ENCODE peak calls at places on chromosomes 7 and 10, in six cellular contexts. One of them, this sample, is unnamed.
A peak's percentile ranks its signal among the peaks of the same experiment; 100 is the strongest.

GRCh38 chr7:151687523-151688235 is 168.0 kb upstream of the RHEB start:
- DNase-seq in choroid plexus epithelial cell: peak; percentile 94
- DNase-seq in MM.1S: no peak
- DNase-seq in stomach: peak; percentile 72
- DNase-seq in body of pancreas: peak; percentile 60
- DNase-seq in CD4-positive, alpha-beta T cell: no peak
- DNase-seq in this sample: no peak

GRCh38 chr7:22563621-22564241 is 63.7 kb upstream of the STEAP1B start:
- DNase-seq in body of pancreas: no peak
- DNase-seq in CD4-positive, alpha-beta T cell: no peak
- DNase-seq in MM.1S: no peak
- DNase-seq in stomach: no peak
- DNase-seq in choroid plexus epithelial cell: no peak
- DNase-seq in this sample: no peak

GRCh38 chr7:47449810-47450586 is 131.9 kb downstream of the TNS3 start:
- DNase-seq in body of pancreas: no peak
- DNase-seq in stomach: no peak
- DNase-seq in MM.1S: no peak
- DNase-seq in choroid plexus epithelial cell: peak; percentile 73
- DNase-seq in CD4-positive, alpha-beta T cell: no peak
- DNase-seq in this sample: no peak

GRCh38 chr10:4671451-4672145 is 154.4 kb upstream of the AKR1E2 start:
- DNase-seq in CD4-positive, alpha-beta T cell: no peak
- DNase-seq in body of pancreas: no peak
- DNase-seq in choroid plexus epithelial cell: no peak
- DNase-seq in stomach: no peak
- DNase-seq in MM.1S: no peak
- DNase-seq in this sample: no peak

GRCh38 chr7:101426303-101427011 is 63.8 kb downstream of the COL26A1 start:
- DNase-seq in MM.1S: no peak
- DNase-seq in stomach: no peak
- DNase-seq in CD4-positive, alpha-beta T cell: no peak
- DNase-seq in body of pancreas: no peak
- DNase-seq in choroid plexus epithelial cell: no peak
- DNase-seq in this sample: no peak

GRCh38 chr7:26397786-26398435 is 106.2 kb downstream of the SNX10 start:
- DNase-seq in CD4-positive, alpha-beta T cell: no peak
- DNase-seq in MM.1S: peak; percentile 38
- DNase-seq in stomach: no peak
- DNase-seq in body of pancreas: peak; percentile 37
- DNase-seq in choroid plexus epithelial cell: no peak
- DNase-seq in this sample: no peak

GRCh38 chr7:134460000-134460399 is 1.1 kb upstream of the AKR1B1 start:
- DNase-seq in choroid plexus epithelial cell: peak; percentile 59
- DNase-seq in CD4-positive, alpha-beta T cell: no peak
- DNase-seq in stomach: no peak
- DNase-seq in body of pancreas: no peak
- DNase-seq in MM.1S: no peak
- DNase-seq in this sample: no peak

GRCh38 chr10:124262249-124262865 is 156.4 kb downstream of the OAT start:
- DNase-seq in body of pancreas: no peak
- DNase-seq in stomach: no peak
- DNase-seq in choroid plexus epithelial cell: no peak
- DNase-seq in MM.1S: no peak
- DNase-seq in CD4-positive, alpha-beta T cell: no peak
- DNase-seq in this sample: no peak

GRCh38 chr10:29435809-29436501 is 147.1 kb downstream of the LYZL1 start:
- DNase-seq in MM.1S: no peak
- DNase-seq in body of pancreas: no peak
- DNase-seq in stomach: no peak
- DNase-seq in choroid plexus epithelial cell: peak; percentile 30
- DNase-seq in CD4-positive, alpha-beta T cell: no peak
- DNase-seq in this sample: no peak

GRCh38 chr7:42198296-42198695 is 38.7 kb downstream of the GLI3 start:
- DNase-seq in body of pancreas: no peak
- DNase-seq in CD4-positive, alpha-beta T cell: no peak
- DNase-seq in choroid plexus epithelial cell: no peak
- DNase-seq in MM.1S: no peak
- DNase-seq in stomach: no peak
- DNase-seq in this sample: no peak

GRCh38 chr10:120423350-120424197 is 33.5 kb upstream of the PLPP4 start:
- DNase-seq in stomach: peak; percentile 53
- DNase-seq in CD4-positive, alpha-beta T cell: no peak
- DNase-seq in body of pancreas: peak; percentile 44
- DNase-seq in MM.1S: peak; percentile 49
- DNase-seq in choroid plexus epithelial cell: peak; percentile 81
- DNase-seq in this sample: peak; percentile 29

GRCh38 chr7:77504951-77505350 is 32.1 kb upstream of the PTPN12 start:
- DNase-seq in choroid plexus epithelial cell: no peak
- DNase-seq in MM.1S: no peak
- DNase-seq in CD4-positive, alpha-beta T cell: no peak
- DNase-seq in body of pancreas: no peak
- DNase-seq in stomach: no peak
- DNase-seq in this sample: no peak

GRCh38 chr10:43038783-43039628 is 37.9 kb upstream of the RET start:
- DNase-seq in CD4-positive, alpha-beta T cell: no peak
- DNase-seq in body of pancreas: no peak
- DNase-seq in stomach: no peak
- DNase-seq in MM.1S: no peak
- DNase-seq in choroid plexus epithelial cell: no peak
- DNase-seq in this sample: no peak

GRCh38 chr7:94877731-94878670 is 29.4 kb upstream of the PPP1R9A start:
- DNase-seq in body of pancreas: no peak
- DNase-seq in stomach: no peak
- DNase-seq in choroid plexus epithelial cell: no peak
- DNase-seq in MM.1S: no peak
- DNase-seq in CD4-positive, alpha-beta T cell: no peak
- DNase-seq in this sample: no peak

GRCh38 chr10:85532821-85533220 is 833.8 kb downstream of the GRID1 start:
- DNase-seq in stomach: no peak
- DNase-seq in MM.1S: no peak
- DNase-seq in CD4-positive, alpha-beta T cell: no peak
- DNase-seq in body of pancreas: no peak
- DNase-seq in choroid plexus epithelial cell: no peak
- DNase-seq in this sample: no peak

GRCh38 chr7:142508251-142508650 is 241.0 kb upstream of the PRSS1 start:
- DNase-seq in MM.1S: no peak
- DNase-seq in choroid plexus epithelial cell: peak; percentile 19
- DNase-seq in body of pancreas: no peak
- DNase-seq in CD4-positive, alpha-beta T cell: no peak
- DNase-seq in stomach: peak; percentile 42
- DNase-seq in this sample: no peak

GRCh38 chr7:89401099-89401498 is 605.6 kb upstream of the TEX47 start:
- DNase-seq in CD4-positive, alpha-beta T cell: no peak
- DNase-seq in MM.1S: no peak
- DNase-seq in body of pancreas: no peak
- DNase-seq in choroid plexus epithelial cell: no peak
- DNase-seq in stomach: no peak
- DNase-seq in this sample: no peak

GRCh38 chr10:13686331-13686752 is 99.6 kb downstream of the PRPF18 start:
- DNase-seq in body of pancreas: no peak
- DNase-seq in CD4-positive, alpha-beta T cell: no peak
- DNase-seq in MM.1S: no peak
- DNase-seq in stomach: no peak
- DNase-seq in choroid plexus epithelial cell: no peak
- DNase-seq in this sample: no peak

GRCh38 chr10:122525788-122526187 is 34.8 kb upstream of the DMBT1 start:
- DNase-seq in CD4-positive, alpha-beta T cell: no peak
- DNase-seq in body of pancreas: no peak
- DNase-seq in choroid plexus epithelial cell: peak; percentile 9
- DNase-seq in stomach: no peak
- DNase-seq in MM.1S: no peak
- DNase-seq in this sample: no peak

GRCh38 chr10:15427836-15428414 is 56.8 kb upstream of the FAM171A1 start:
- DNase-seq in choroid plexus epithelial cell: peak; percentile 80
- DNase-seq in CD4-positive, alpha-beta T cell: no peak
- DNase-seq in MM.1S: peak; percentile 31
- DNase-seq in body of pancreas: no peak
- DNase-seq in stomach: no peak
- DNase-seq in this sample: no peak

GRCh38 chr10:27223964-27224363 is 16.6 kb downstream of the ACBD5 start:
- DNase-seq in body of pancreas: peak; percentile 55
- DNase-seq in CD4-positive, alpha-beta T cell: peak; percentile 15
- DNase-seq in MM.1S: peak; percentile 61
- DNase-seq in stomach: peak; percentile 60
- DNase-seq in choroid plexus epithelial cell: peak; percentile 61
- DNase-seq in this sample: no peak

GRCh38 chr10:82282782-82283456 is 407.9 kb downstream of the NRG3 start:
- DNase-seq in CD4-positive, alpha-beta T cell: no peak
- DNase-seq in body of pancreas: no peak
- DNase-seq in stomach: no peak
- DNase-seq in MM.1S: no peak
- DNase-seq in choroid plexus epithelial cell: no peak
- DNase-seq in this sample: no peak

GRCh38 chr7:100089458-100090201 is 861 bp downstream of the COPS6 start:
- DNase-seq in stomach: no peak
- DNase-seq in MM.1S: no peak
- DNase-seq in choroid plexus epithelial cell: no peak
- DNase-seq in body of pancreas: no peak
- DNase-seq in CD4-positive, alpha-beta T cell: no peak
- DNase-seq in this sample: no peak

GRCh38 chr7:15219758-15220157 is 317.2 kb upstream of the DGKB start:
- DNase-seq in CD4-positive, alpha-beta T cell: no peak
- DNase-seq in body of pancreas: no peak
- DNase-seq in MM.1S: no peak
- DNase-seq in choroid plexus epithelial cell: no peak
- DNase-seq in stomach: no peak
- DNase-seq in this sample: no peak

GRCh38 chr10:483266-483665 is 206.2 kb downstream of the DIP2C start:
- DNase-seq in choroid plexus epithelial cell: no peak
- DNase-seq in MM.1S: no peak
- DNase-seq in body of pancreas: no peak
- DNase-seq in CD4-positive, alpha-beta T cell: no peak
- DNase-seq in stomach: no peak
- DNase-seq in this sample: no peak

GRCh38 chr7:136057509-136057908 is 80.3 kb upstream of the MTPN start:
- DNase-seq in choroid plexus epithelial cell: no peak
- DNase-seq in MM.1S: no peak
- DNase-seq in CD4-positive, alpha-beta T cell: no peak
- DNase-seq in stomach: no peak
- DNase-seq in body of pancreas: no peak
- DNase-seq in this sample: no peak
- TF ChIP-seq CTCF in choroid plexus epithelial cell: no peak
- TF ChIP-seq CTCF in MM.1S: no peak
- TF ChIP-seq CTCF in CD4-positive, alpha-beta T cell: no peak
- TF ChIP-seq CTCF in stomach: no peak
- TF ChIP-seq CTCF in body of pancreas: no peak
- TF ChIP-seq CTCF in this sample: no peak

GRCh38 chr7:155408657-155409586 is 49.0 kb upstream of the EN2 start:
- DNase-seq in CD4-positive, alpha-beta T cell: no peak
- DNase-seq in MM.1S: no peak
- DNase-seq in stomach: no peak
- DNase-seq in choroid plexus epithelial cell: peak; percentile 6
- DNase-seq in body of pancreas: no peak
- DNase-seq in this sample: peak; percentile 26

GRCh38 chr7:155407799-155408198 is 50.1 kb upstream of the EN2 start:
- DNase-seq in CD4-positive, alpha-beta T cell: no peak
- DNase-seq in stomach: no peak
- DNase-seq in MM.1S: no peak
- DNase-seq in choroid plexus epithelial cell: no peak
- DNase-seq in body of pancreas: no peak
- DNase-seq in this sample: no peak

GRCh38 chr7:155402941-155403340 is 55.0 kb upstream of the EN2 start:
- DNase-seq in CD4-positive, alpha-beta T cell: no peak
- DNase-seq in stomach: no peak
- DNase-seq in body of pancreas: no peak
- DNase-seq in MM.1S: no peak
- DNase-seq in choroid plexus epithelial cell: no peak
- DNase-seq in this sample: no peak

GRCh38 chr7:155404976-155405375 is 53.0 kb upstream of the EN2 start:
- DNase-seq in CD4-positive, alpha-beta T cell: no peak
- DNase-seq in stomach: no peak
- DNase-seq in body of pancreas: no peak
- DNase-seq in MM.1S: no peak
- DNase-seq in choroid plexus epithelial cell: no peak
- DNase-seq in this sample: no peak

GRCh38 chr7:155405399-155406318 is 52.3 kb upstream of the EN2 start:
- DNase-seq in CD4-positive, alpha-beta T cell: no peak
- DNase-seq in body of pancreas: no peak
- DNase-seq in MM.1S: no peak
- DNase-seq in choroid plexus epithelial cell: peak; percentile 16
- DNase-seq in stomach: no peak
- DNase-seq in this sample: peak; percentile 50
- TF ChIP-seq CTCF in CD4-positive, alpha-beta T cell: no peak
- TF ChIP-seq CTCF in body of pancreas: no peak
- TF ChIP-seq CTCF in MM.1S: no peak
- TF ChIP-seq CTCF in choroid plexus epithelial cell: peak; percentile 31
- TF ChIP-seq CTCF in stomach: no peak
- TF ChIP-seq CTCF in this sample: no peak

GRCh38 chr7:1239455-1240295 is 7.0 kb downstream of the UNCX start:
- DNase-seq in CD4-positive, alpha-beta T cell: no peak
- DNase-seq in choroid plexus epithelial cell: no peak
- DNase-seq in stomach: no peak
- DNase-seq in MM.1S: no peak
- DNase-seq in body of pancreas: no peak
- DNase-seq in this sample: no peak

GRCh38 chr7:1240296-1240820 is 7.7 kb downstream of the UNCX start:
- DNase-seq in stomach: no peak
- DNase-seq in MM.1S: no peak
- DNase-seq in choroid plexus epithelial cell: no peak
- DNase-seq in CD4-positive, alpha-beta T cell: no peak
- DNase-seq in body of pancreas: no peak
- DNase-seq in this sample: no peak

GRCh38 chr7:1236831-1237701 is 4.4 kb downstream of the UNCX start:
- DNase-seq in stomach: no peak
- DNase-seq in CD4-positive, alpha-beta T cell: no peak
- DNase-seq in choroid plexus epithelial cell: no peak
- DNase-seq in MM.1S: no peak
- DNase-seq in body of pancreas: no peak
- DNase-seq in this sample: no peak

GRCh38 chr7:1237704-1238255 is 5.1 kb downstream of the UNCX start:
- DNase-seq in stomach: no peak
- DNase-seq in CD4-positive, alpha-beta T cell: no peak
- DNase-seq in choroid plexus epithelial cell: no peak
- DNase-seq in MM.1S: no peak
- DNase-seq in body of pancreas: no peak
- DNase-seq in this sample: no peak

GRCh38 chr7:1238363-1239331 is 6.0 kb downstream of the UNCX start:
- DNase-seq in MM.1S: no peak
- DNase-seq in CD4-positive, alpha-beta T cell: no peak
- DNase-seq in choroid plexus epithelial cell: no peak
- DNase-seq in body of pancreas: no peak
- DNase-seq in stomach: no peak
- DNase-seq in this sample: no peak
- TF ChIP-seq CTCF in MM.1S: no peak
- TF ChIP-seq CTCF in CD4-positive, alpha-beta T cell: no peak
- TF ChIP-seq CTCF in choroid plexus epithelial cell: no peak
- TF ChIP-seq CTCF in body of pancreas: no peak
- TF ChIP-seq CTCF in stomach: no peak
- TF ChIP-seq CTCF in this sample: no peak

DNA sequence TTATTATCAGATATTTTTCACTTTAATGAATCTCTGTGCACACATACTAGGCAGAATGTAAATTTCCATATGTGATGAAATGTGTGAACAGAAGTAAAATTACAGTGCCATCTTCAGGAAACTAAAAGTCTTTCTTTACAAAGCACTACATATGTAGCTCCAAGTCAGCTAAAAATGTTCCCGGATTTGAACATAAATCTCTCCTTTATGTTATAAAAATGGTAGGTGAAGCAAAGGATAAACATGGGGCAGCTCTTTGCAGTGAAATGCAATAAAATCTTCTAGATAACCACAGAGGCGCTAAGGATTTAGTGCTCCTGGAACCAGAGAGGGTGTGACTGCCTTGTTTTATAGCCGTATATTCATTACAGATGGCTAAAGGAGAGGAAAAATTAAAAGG is 104.9 kb upstream of the C7orf33 start:
- DNase-seq in stomach: no peak
- DNase-seq in MM.1S: peak; percentile 38
- DNase-seq in body of pancreas: no peak
- DNase-seq in CD4-positive, alpha-beta T cell: no peak
- DNase-seq in choroid plexus epithelial cell: peak; percentile 9
- DNase-seq in this sample: no peak
- TF ChIP-seq CTCF in stomach: no peak
- TF ChIP-seq CTCF in MM.1S: peak; percentile 40
- TF ChIP-seq CTCF in body of pancreas: no peak
- TF ChIP-seq CTCF in CD4-positive, alpha-beta T cell: no peak
- TF ChIP-seq CTCF in choroid plexus epithelial cell: no peak
- TF ChIP-seq CTCF in this sample: no peak